ENCODE peak calls at places on chromosomes 1 and 21, in ten cellular contexts. U, Y, M, F, A, L, B, N, E and G are unnamed samples.

GRCh38 chr1:94258873-94259331 is 21.5 kb upstream of the ARHGAP29 start:
- DNase-seq in U (peak; percentile 46), Y (no peak), M (no peak), F (no peak), A (no peak), L (no peak), B (peak; percentile 92), N (no peak), E (no peak), G (no peak)

GRCh38 chr1:31970873-31971272 is 32.7 kb upstream of the PTP4A2 start:
- DNase-seq in U (no peak), Y (no peak), M (no peak), F (no peak), A (no peak), L (no peak), B (no peak), N (no peak), E (no peak), G (no peak)

GRCh38 chr1:201100169-201100930 is 11.9 kb downstream of the CACNA1S start:
- DNase-seq in U (no peak), Y (no peak), M (no peak), F (no peak), A (no peak), L (no peak), B (no peak), N (no peak), E (no peak), G (no peak)

GRCh38 chr1:27584453-27584852 is 19.5 kb downstream of the AHDC1 start:
- DNase-seq in U (no peak), Y (no peak), M (no peak), F (no peak), A (no peak), L (no peak), B (no peak), N (no peak), E (no peak), G (no peak)

GRCh38 chr1:79441243-79441642 is 434.7 kb upstream of the ADGRL4 start:
- DNase-seq in U (no peak), Y (no peak), M (no peak), F (no peak), A (no peak), L (no peak), B (no peak), N (no peak), E (no peak), G (no peak)

GRCh38 chr1:27332536-27333281 is 9.1 kb upstream of the SYTL1 start:
- DNase-seq in U (no peak), Y (no peak), M (peak; percentile 60), F (peak; percentile 48), A (peak; percentile 66), L (peak; percentile 56), B (peak; percentile 16), N (peak; percentile 62), E (peak; percentile 21), G (no peak)

GRCh38 chr1:86201321-86201720 is 44.7 kb upstream of the COL24A1 start:
- DNase-seq in U (no peak), Y (no peak), M (no peak), F (no peak), A (no peak), L (no peak), B (peak; percentile 47), N (no peak), E (no peak), G (no peak)

GRCh38 chr1:74402873-74403272 is 109.5 kb downstream of the LRRC53 start:
- DNase-seq in U (no peak), Y (no peak), M (no peak), F (no peak), A (no peak), L (no peak), B (no peak), N (no peak), E (no peak), G (no peak)

GRCh38 chr1:212980123-212980800 is 29.9 kb downstream of the VASH2 start:
- DNase-seq in U (peak; percentile 61), Y (no peak), M (no peak), F (no peak), A (no peak), L (peak; percentile 27), B (peak; percentile 90), N (peak; percentile 56), E (no peak), G (no peak)

GRCh38 chr1:80656628-80657019 is 1144.1 kb upstream of the ADGRL2 start:
- DNase-seq in U (no peak), Y (no peak), M (no peak), F (no peak), A (no peak), L (no peak), B (peak; percentile 7), N (no peak), E (no peak), G (no peak)

GRCh38 chr1:209583408-209583807 is at the start of gene CAMK1G:
- DNase-seq in U (peak; percentile 54), Y (peak; percentile 21), M (no peak), F (no peak), A (no peak), L (no peak), B (peak; percentile 80), N (no peak), E (no peak), G (no peak)

GRCh38 chr21:44929799-44930542 is 9.3 kb upstream of the ITGB2 start:
- DNase-seq in U (no peak), Y (no peak), M (no peak), F (no peak), A (no peak), L (no peak), B (no peak), N (peak; percentile 14), E (no peak), G (no peak)

GRCh38 chr1:119510046-119510445 is 3.0 kb downstream of the HSD3B1 start:
- DNase-seq in U (no peak), Y (no peak), M (no peak), F (no peak), A (no peak), L (no peak), B (no peak), N (no peak), E (no peak), G (peak; percentile 19)

GRCh38 chr1:76835203-76835602 is 32.1 kb upstream of the ST6GALNAC5 start:
- DNase-seq in U (no peak), Y (no peak), M (no peak), F (no peak), A (no peak), L (no peak), B (no peak), N (no peak), E (no peak), G (no peak)

GRCh38 chr1:68624233-68624632 is 127.4 kb upstream of the DEPDC1 start:
- DNase-seq in U (no peak), Y (no peak), M (no peak), F (no peak), A (no peak), L (no peak), B (peak; percentile 28), N (no peak), E (no peak), G (no peak)

GRCh38 chr1:55064071-55064581 is 24.8 kb downstream of the PCSK9 start:
- DNase-seq in U (no peak), Y (peak; percentile 24), M (no peak), F (no peak), A (no peak), L (no peak), B (no peak), N (no peak), E (peak; percentile 48), G (no peak)

GRCh38 chr1:96651517-96651916 is 70.1 kb upstream of the PTBP2 start:
- DNase-seq in U (no peak), Y (peak; percentile 7), M (no peak), F (no peak), A (no peak), L (no peak), B (no peak), N (no peak), E (no peak), G (no peak)

GRCh38 chr1:228488107-228488817 is 1.1 kb downstream of the RNF187 start:
- DNase-seq in U (no peak), Y (peak; percentile 35), M (no peak), F (no peak), A (no peak), L (no peak), B (no peak), N (peak; percentile 42), E (no peak), G (peak; percentile 45)

GRCh38 chr1:202968895-202969295 is 1.8 kb upstream of the CYB5R1 start:
- DNase-seq in U (no peak), Y (peak; percentile 71), M (peak; percentile 52), F (no peak), A (no peak), L (no peak), B (peak; percentile 65), N (no peak), E (no peak), G (peak; percentile 83)

GRCh38 chr21:36716836-36717235 is 17.9 kb downstream of the SIM2 start:
- DNase-seq in U (no peak), Y (no peak), M (no peak), F (no peak), A (no peak), L (no peak), B (no peak), N (no peak), E (no peak), G (no peak)

GRCh38 chr1:32639489-32640075 is 10.8 kb downstream of the ZBTB8OS start:
- DNase-seq in U (no peak), Y (no peak), M (no peak), F (no peak), A (no peak), L (no peak), B (peak; percentile 25), N (no peak), E (no peak), G (no peak)